ENCODE peak calls at places on chromosomes 1 and 21, in nine cellular contexts. A is left colon, E is progenitor cell of endocrine pancreas, L is keratinocyte, M is AG04450, K is tibial nerve, I is neural crest cell, Y is AG08395, U is T follicular helper cell. Q is an unnamed sample.

GRCh38 chr1:239914827-239915231 is 176.9 kb upstream of the FMN2 start:
- DNase-seq in E (no peak), L (no peak), I (no peak), M (peak; percentile 6), U (no peak), A (no peak), K (no peak), Y (peak; percentile 91), Q (peak; percentile 92)

GRCh38 chr1:247865416-247865815 is 8.4 kb downstream of the TRIM58 start:
- DNase-seq in I (no peak), E (no peak), K (no peak), U (no peak), M (no peak), A (no peak), L (no peak), Y (no peak), Q (no peak)

GRCh38 chr1:47031585-47031984 is 8.1 kb downstream of the CYP4X1 start:
- DNase-seq in A (no peak), I (no peak), M (no peak), L (no peak), K (no peak), E (no peak), Y (no peak), U (no peak), Q (no peak)

GRCh38 chr1:20483833-20484525 is 2.0 kb downstream of the CAMK2N1 start:
- DNase-seq in K (no peak), I (peak; percentile 42), A (peak; percentile 35), L (no peak), Y (no peak), M (no peak), E (peak; percentile 28), U (no peak), Q (no peak)

GRCh38 chr1:79859212-79859948 is 852.9 kb upstream of the ADGRL4 start:
- DNase-seq in U (no peak), L (no peak), Y (peak; percentile 65), E (no peak), A (no peak), M (no peak), K (no peak), I (no peak), Q (peak; percentile 29)

GRCh38 chr21:31929548-31929947 is 56.7 kb downstream of the HUNK start:
- DNase-seq in M (no peak), U (no peak), I (peak; percentile 39), E (no peak), Y (no peak), K (no peak), A (no peak), L (no peak), Q (no peak)

GRCh38 chr1:62625415-62625814 is 28.1 kb downstream of the ANGPTL3 start:
- DNase-seq in M (no peak), Y (no peak), K (no peak), A (no peak), U (no peak), E (no peak), I (no peak), L (no peak), Q (no peak)

GRCh38 chr21:32371913-32372314 is 20.9 kb downstream of the URB1 start:
- DNase-seq in A (no peak), E (no peak), Y (peak; percentile 82), I (no peak), U (no peak), K (no peak), L (no peak), M (peak; percentile 52), Q (peak; percentile 75)

GRCh38 chr1:246658567-246658966 is 65.6 kb upstream of the SCCPDH start:
- DNase-seq in K (no peak), M (no peak), I (no peak), L (no peak), A (no peak), Y (no peak), U (no peak), E (no peak), Q (no peak)

GRCh38 chr21:38645282-38645681 is 147.0 kb upstream of the ERG start:
- DNase-seq in U (no peak), A (no peak), I (no peak), M (peak; percentile 34), E (no peak), L (peak; percentile 81), K (no peak), Y (peak; percentile 77), Q (peak; percentile 52)

GRCh38 chr1:72937905-72938304 is 655.6 kb upstream of the NEGR1 start:
- DNase-seq in K (no peak), A (no peak), I (no peak), L (no peak), Y (no peak), M (no peak), E (no peak), U (no peak), Q (no peak)

GRCh38 chr1:172670791-172671190 is 11.9 kb downstream of the FASLG start:
- DNase-seq in L (no peak), M (no peak), K (no peak), A (no peak), I (no peak), U (no peak), E (no peak), Y (no peak), Q (no peak)

GRCh38 chr1:42282867-42283583 is 52.0 kb downstream of the FOXJ3 start:
- DNase-seq in M (no peak), Y (no peak), I (no peak), A (no peak), E (no peak), K (no peak), L (no peak), U (no peak), Q (no peak)

GRCh38 chr21:33971492-33972013 is 55.9 kb upstream of the ATP5PO start:
- DNase-seq in M (no peak), U (no peak), A (no peak), E (no peak), L (peak; percentile 83), Y (peak; percentile 15), I (no peak), K (no peak), Q (no peak)

GRCh38 chr1:6008696-6009095 is 16.5 kb upstream of the NPHP4 start:
- DNase-seq in M (no peak), U (no peak), I (no peak), E (no peak), A (no peak), K (no peak), L (no peak), Y (no peak), Q (no peak)

GRCh38 chr1:168531605-168532345 is 12.0 kb downstream of the XCL2 start:
- DNase-seq in K (no peak), M (no peak), A (no peak), Y (no peak), U (no peak), L (no peak), E (no peak), I (no peak), Q (no peak)

GRCh38 chr1:33586111-33586510 is 113.7 kb downstream of the ZSCAN20 start:
- DNase-seq in L (no peak), E (no peak), Y (no peak), I (no peak), U (no peak), A (no peak), K (no peak), M (no peak), Q (peak; percentile 21)

GRCh38 chr21:38714998-38715397 is 90.7 kb upstream of the ETS2 start:
- DNase-seq in Y (no peak), I (no peak), M (no peak), K (no peak), A (no peak), U (no peak), L (no peak), E (no peak), Q (no peak)

GRCh38 chr1:6523566-6523965 is 30.7 kb downstream of the NOL9 start:
- DNase-seq in E (no peak), K (no peak), A (no peak), Y (peak; percentile 78), I (no peak), U (no peak), M (no peak), L (no peak), Q (no peak)

GRCh38 chr1:180243517-180244221 is 13.6 kb downstream of the LHX4 start:
- DNase-seq in U (no peak), I (no peak), Y (no peak), A (no peak), E (no peak), M (no peak), L (no peak), K (no peak), Q (no peak)

GRCh38 chr1:115565789-115566188 is 76.0 kb upstream of the VANGL1 start:
- DNase-seq in I (no peak), K (no peak), L (no peak), E (no peak), Y (no peak), M (no peak), A (no peak), U (no peak), Q (no peak)

GRCh38 chr1:175863291-175864050 is 120.1 kb upstream of the TNR start:
- DNase-seq in I (no peak), L (no peak), K (no peak), M (no peak), E (no peak), A (no peak), Y (no peak), U (no peak), Q (no peak)

GRCh38 chr1:116571215-116571919 is 541 bp upstream of the CD58 start:
- DNase-seq in Y (no peak), A (no peak), U (no peak), K (no peak), E (no peak), L (no peak), M (no peak), I (no peak), Q (no peak)

GRCh38 chr1:184945678-184946412 is 28.5 kb downstream of the NIBAN1 start:
- DNase-seq in K (no peak), U (no peak), Y (peak; percentile 57), E (no peak), I (no peak), L (no peak), M (no peak), A (no peak), Q (peak; percentile 29)

GRCh38 chr1:169680377-169681019 is 30.9 kb downstream of the SELL start:
- DNase-seq in Y (no peak), K (no peak), A (no peak), L (no peak), I (no peak), E (no peak), M (no peak), U (no peak), Q (no peak)

GRCh38 chr1:4598561-4598960 is 55.8 kb upstream of the AJAP1 start:
- DNase-seq in U (no peak), M (no peak), I (no peak), Y (no peak), E (no peak), A (no peak), K (no peak), L (no peak), Q (no peak)

GRCh38 chr1:54429838-54430237 is 23.6 kb upstream of the SSBP3 start:
- DNase-seq in U (no peak), L (no peak), Y (no peak), M (no peak), I (no peak), E (no peak), A (no peak), K (no peak), Q (no peak)

GRCh38 chr1:31376374-31377134 is 3.7 kb upstream of the FABP3 start:
- DNase-seq in E (no peak), Y (peak; percentile 98), M (peak; percentile 89), K (no peak), I (peak; percentile 44), A (no peak), U (no peak), L (peak; percentile 78), Q (peak; percentile 59)

GRCh38 chr1:66850989-66851388 is 49.9 kb upstream of the INSL5 start:
- DNase-seq in I (no peak), Y (no peak), A (no peak), E (no peak), M (no peak), U (no peak), L (no peak), K (no peak), Q (no peak)

GRCh38 chr1:54937469-54937868 is 43.0 kb upstream of the TMEM61 start:
- DNase-seq in K (no peak), M (no peak), Y (no peak), E (no peak), I (no peak), L (no peak), U (no peak), A (no peak), Q (no peak)

GRCh38 chr1:36494971-36495370 is 12.3 kb upstream of the CSF3R start:
- DNase-seq in K (no peak), L (no peak), E (no peak), U (no peak), A (no peak), M (no peak), Y (no peak), I (no peak), Q (no peak)

Q was measured in AG09309.